ENCODE peak calls at places on chromosomes 16 and 17, in five cellular contexts. J is SJSA1; H is brain pericyte; P is activated naive CD4-positive, alpha-beta T cell; R is activated effector memory CD4-positive, alpha-beta T cell treated with anti-CD3 and anti-CD28 coated beads, Interleukin-2, amount 50 U/mL, for 16 hours. A is an unnamed sample.

GRCh38 chr17:66228887-66229782 is at the start of gene APOH:
- DNase-seq in J (no peak), H (no peak), P (no peak), R (no peak), A (no peak)

GRCh38 chr17:11742891-11743290 is 144.6 kb downstream of the DNAH9 start:
- DNase-seq in J (no peak), H (no peak), P (no peak), R (no peak), A (no peak)

GRCh38 chr16:12659871-12660270 is 143.8 kb downstream of the CPPED1 start:
- DNase-seq in J (no peak), H (no peak), P (no peak), R (no peak), A (no peak)

GRCh38 chr16:3498988-3499387 is 1.8 kb upstream of the CLUAP1 start:
- DNase-seq in J (no peak), H (no peak), P (no peak), R (peak), A (no peak)

GRCh38 chr17:55577011-55577586 is 65.8 kb upstream of the SMIM36 start:
- DNase-seq in J (peak), H (no peak), P (no peak), R (peak), A (no peak)

GRCh38 chr17:27257031-27257357 is 36.9 kb upstream of the WSB1 start:
- DNase-seq in J (no peak), H (no peak), P (no peak), R (no peak), A (no peak)

GRCh38 chr16:11524098-11524760 is 62.5 kb downstream of the LITAF start:
- DNase-seq in J (no peak), H (no peak), P (no peak), R (no peak), A (no peak)

GRCh38 chr17:7204828-7205461 is 14.7 kb downstream of the DLG4 start:
- DNase-seq in J (peak), H (peak), P (peak), R (peak), A (peak)

GRCh38 chr16:86521236-86522197 is 11.2 kb downstream of the FOXF1 start:
- DNase-seq in J (no peak), H (no peak), P (no peak), R (no peak), A (no peak)

GRCh38 chr17:56891751-56892150 is 22.1 kb downstream of the TRIM25 start:
- DNase-seq in J (no peak), H (no peak), P (peak), R (peak), A (peak)